ENCODE peak calls at places on chromosome 10, in four cellular contexts. One of them, this sample, is unnamed.
A peak's percentile ranks its signal among the peaks of the same experiment; 100 is the strongest.

GRCh38 chr10:12724782-12725579 is 276.5 kb downstream of the CCDC3 start:
- DNase-seq in left lung: no peak
- DNase-seq in brain microvascular endothelial cell: no peak
- DNase-seq in fibroblast of lung: no peak
- DNase-seq in this sample: no peak

GRCh38 chr10:71795248-71795647 is 21.9 kb upstream of the VSIR start:
- DNase-seq in left lung: no peak
- DNase-seq in brain microvascular endothelial cell: peak; percentile 24
- DNase-seq in fibroblast of lung: peak; percentile 18
- DNase-seq in this sample: peak; percentile 49

GRCh38 chr10:131288648-131289047 is 22.9 kb downstream of the TCERG1L start:
- DNase-seq in left lung: no peak
- DNase-seq in brain microvascular endothelial cell: no peak
- DNase-seq in fibroblast of lung: no peak
- DNase-seq in this sample: no peak

GRCh38 chr10:29256531-29256930 is 32.3 kb upstream of the LYZL1 start:
- DNase-seq in left lung: no peak
- DNase-seq in brain microvascular endothelial cell: no peak
- DNase-seq in fibroblast of lung: no peak
- DNase-seq in this sample: no peak

GRCh38 chr10:60414111-60414510 is 24.4 kb upstream of the ANK3 start:
- DNase-seq in left lung: no peak
- DNase-seq in brain microvascular endothelial cell: no peak
- DNase-seq in fibroblast of lung: peak; percentile 39
- DNase-seq in this sample: no peak

GRCh38 chr10:11154333-11154732 is 136.7 kb downstream of the CELF2 start:
- DNase-seq in left lung: no peak
- DNase-seq in brain microvascular endothelial cell: no peak
- DNase-seq in fibroblast of lung: no peak
- DNase-seq in this sample: no peak

GRCh38 chr10:114548662-114549061 is 109.4 kb downstream of the ABLIM1 start:
- DNase-seq in left lung: no peak
- DNase-seq in brain microvascular endothelial cell: peak; percentile 53
- DNase-seq in fibroblast of lung: peak; percentile 29
- DNase-seq in this sample: peak; percentile 57

GRCh38 chr10:110784198-110784597 is 87.5 kb upstream of the PDCD4 start:
- DNase-seq in left lung: no peak
- DNase-seq in brain microvascular endothelial cell: no peak
- DNase-seq in fibroblast of lung: no peak
- DNase-seq in this sample: no peak

GRCh38 chr10:64873088-64873487 is 1351.9 kb downstream of the REEP3 start:
- DNase-seq in left lung: no peak
- DNase-seq in brain microvascular endothelial cell: no peak
- DNase-seq in fibroblast of lung: no peak
- DNase-seq in this sample: no peak

GRCh38 chr10:13589316-13589715 is 2.6 kb downstream of the PRPF18 start:
- DNase-seq in left lung: no peak
- DNase-seq in brain microvascular endothelial cell: no peak
- DNase-seq in fibroblast of lung: no peak
- DNase-seq in this sample: peak; percentile 13

GRCh38 chr10:102620615-102621417 is 23.5 kb upstream of the TRIM8 start:
- DNase-seq in left lung: peak; percentile 31
- DNase-seq in brain microvascular endothelial cell: no peak
- DNase-seq in fibroblast of lung: peak; percentile 42
- DNase-seq in this sample: no peak

GRCh38 chr10:60399343-60399742 is 9.7 kb upstream of the ANK3 start:
- DNase-seq in left lung: no peak
- DNase-seq in brain microvascular endothelial cell: no peak
- DNase-seq in fibroblast of lung: no peak
- DNase-seq in this sample: peak; percentile 67

GRCh38 chr10:76547352-76547972 is 1090.1 kb downstream of the KCNMA1 start:
- DNase-seq in left lung: peak; percentile 71
- DNase-seq in brain microvascular endothelial cell: peak; percentile 76
- DNase-seq in fibroblast of lung: peak; percentile 69
- DNase-seq in this sample: peak; percentile 82

GRCh38 chr10:88932539-88933256 is 19.9 kb downstream of the ACTA2 start:
- DNase-seq in left lung: peak; percentile 43
- DNase-seq in brain microvascular endothelial cell: peak; percentile 76
- DNase-seq in fibroblast of lung: peak; percentile 79
- DNase-seq in this sample: peak; percentile 91

DNA sequence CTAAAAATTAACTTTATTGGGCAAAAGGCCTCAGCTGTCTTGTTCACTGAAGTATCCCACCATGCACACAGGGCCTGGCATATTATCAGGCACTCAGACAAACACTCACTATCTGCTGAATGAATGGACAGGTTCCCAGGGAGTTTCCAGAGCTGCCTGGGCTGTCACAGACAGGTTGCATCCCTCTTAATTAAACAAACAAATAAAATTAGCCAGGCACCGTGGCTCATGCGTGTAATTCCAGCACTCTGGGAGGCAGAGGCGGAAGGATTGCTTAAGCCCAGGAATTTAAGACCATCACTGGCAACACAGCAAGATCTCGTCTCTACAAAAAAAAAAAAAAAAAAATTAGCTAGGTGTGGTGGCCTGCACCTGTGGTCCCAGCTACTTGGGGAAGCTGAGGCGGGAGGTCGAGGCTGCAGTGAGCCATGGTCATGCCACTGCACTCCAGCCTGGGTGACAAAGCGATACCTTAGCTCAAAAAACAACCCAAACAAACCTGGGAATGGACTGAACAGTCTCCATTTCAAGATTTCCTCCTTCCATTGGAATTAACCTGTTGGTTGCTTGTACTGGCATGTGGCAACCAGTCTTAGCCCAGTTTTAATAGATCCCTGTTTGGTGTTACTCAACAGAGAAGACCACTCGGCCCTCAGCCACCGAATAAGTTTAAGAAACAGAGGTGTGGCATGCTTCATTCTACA is 1.3 kb upstream of the TSPAN14 start:
- DNase-seq in left lung: no peak
- DNase-seq in brain microvascular endothelial cell: no peak
- DNase-seq in fibroblast of lung: no peak
- DNase-seq in this sample: peak; percentile 82
- H3K4me3 ChIP-seq in left lung: no peak overlapping the region
- H3K4me3 ChIP-seq in brain microvascular endothelial cell: peak overlapping the region; percentile 53
- H3K4me3 ChIP-seq in fibroblast of lung: no peak overlapping the region
- H3K4me3 ChIP-seq in this sample: peak overlapping the region; percentile 47

DNA sequence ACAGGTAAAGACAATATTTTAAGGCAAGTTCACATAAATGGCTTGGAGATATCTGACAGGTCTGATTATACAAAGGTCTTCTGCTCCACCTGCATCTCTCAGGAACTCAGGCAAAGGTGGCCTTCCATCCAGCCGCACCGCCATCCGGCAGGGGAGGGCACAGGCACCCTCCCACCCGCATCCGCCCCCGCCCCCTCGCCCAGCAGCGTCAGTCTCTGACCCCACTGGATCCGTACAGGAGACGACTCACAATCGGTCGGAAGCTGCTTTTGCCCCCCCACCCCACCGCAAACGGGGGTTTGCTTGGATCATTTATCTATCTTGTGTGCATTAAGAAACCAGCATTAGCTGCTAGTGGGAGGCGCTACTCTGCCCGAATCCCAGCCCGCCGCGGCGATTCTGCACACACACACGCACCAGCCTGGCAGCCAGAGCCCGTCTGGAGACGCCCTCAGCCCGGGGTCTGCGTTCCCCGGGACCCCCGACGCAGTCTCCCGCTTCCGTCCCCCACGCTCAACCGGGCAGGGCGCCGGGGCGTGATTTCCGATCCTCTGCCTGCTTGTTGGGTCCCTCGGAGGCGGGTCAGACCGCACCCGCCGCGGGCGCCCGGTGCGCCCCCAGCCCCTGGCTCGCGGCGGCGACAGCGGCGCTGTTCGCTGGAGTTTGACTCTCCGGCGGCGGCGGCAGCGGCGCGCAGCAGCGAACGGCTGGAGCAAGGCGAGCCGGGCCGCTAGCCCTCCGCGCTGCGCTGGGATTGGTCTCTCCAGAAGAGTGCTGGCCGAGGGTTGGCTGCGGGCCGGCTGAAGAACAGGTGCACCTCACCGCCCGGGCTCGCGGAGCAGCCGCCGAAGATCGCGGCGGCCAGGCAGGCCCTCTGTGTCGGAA is 820 bp upstream of the NRG3 start:
- DNase-seq in left lung: peak; percentile 70
- DNase-seq in brain microvascular endothelial cell: peak; percentile 37
- DNase-seq in fibroblast of lung: peak; percentile 41
- DNase-seq in this sample: peak; percentile 44
- TF ChIP-seq CTCF in left lung: no peak
- TF ChIP-seq CTCF in brain microvascular endothelial cell: no peak
- TF ChIP-seq CTCF in fibroblast of lung: no peak
- TF ChIP-seq CTCF in this sample: no peak

GRCh38 chr10:33657913-33658312 is 323.4 kb upstream of the NRP1 start:
- DNase-seq in left lung: no peak
- DNase-seq in brain microvascular endothelial cell: no peak
- DNase-seq in fibroblast of lung: no peak
- DNase-seq in this sample: no peak
- H3K4me3 ChIP-seq in left lung: no peak overlapping the region
- H3K4me3 ChIP-seq in brain microvascular endothelial cell: no peak overlapping the region
- H3K4me3 ChIP-seq in fibroblast of lung: no peak overlapping the region
- H3K4me3 ChIP-seq in this sample: no peak overlapping the region

DNA sequence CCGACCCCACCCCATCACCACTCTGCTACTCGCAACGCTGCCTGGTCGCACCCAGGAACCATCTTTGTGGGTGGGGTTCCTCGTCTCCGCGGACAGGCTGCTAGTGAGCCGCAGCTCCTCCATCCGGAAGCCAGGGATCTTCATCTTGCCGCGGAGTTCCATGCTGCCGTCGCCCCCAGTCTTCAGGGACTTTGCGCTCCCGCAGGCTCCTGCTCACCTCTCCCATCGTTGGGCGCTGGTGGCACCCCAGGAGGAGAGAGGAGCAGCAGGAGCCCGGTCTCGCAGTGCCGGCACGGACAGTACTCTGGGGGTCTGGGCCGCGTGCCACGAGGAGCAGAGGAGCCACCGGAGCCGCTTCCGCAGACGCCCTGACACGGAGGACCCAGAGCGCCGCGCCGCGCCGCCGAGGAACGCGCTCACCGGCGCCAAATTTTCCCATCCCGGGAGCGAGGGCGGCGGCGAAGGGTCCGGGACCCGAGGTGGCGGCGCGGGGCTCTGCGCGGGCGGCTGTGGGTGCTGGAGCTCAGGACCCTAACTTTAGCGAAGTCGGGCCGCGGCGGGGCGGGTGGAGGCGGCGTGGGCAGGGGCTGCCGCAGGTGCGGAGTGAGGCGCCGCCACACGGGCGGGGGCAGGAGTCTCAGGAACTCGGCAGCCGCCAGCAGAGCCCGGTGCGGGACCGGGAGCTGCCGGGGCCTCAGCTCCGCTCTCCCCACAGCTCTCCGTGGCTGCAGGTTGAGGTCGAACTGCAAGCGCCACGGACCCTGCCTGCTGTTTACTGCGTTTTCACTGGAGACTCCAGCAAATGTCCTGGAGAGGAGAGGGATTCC is 750.2 kb upstream of the SORCS1 start:
- DNase-seq in left lung: no peak
- DNase-seq in brain microvascular endothelial cell: no peak
- DNase-seq in fibroblast of lung: peak; percentile 3
- DNase-seq in this sample: peak; percentile 10
- TF ChIP-seq CTCF in left lung: no peak
- TF ChIP-seq CTCF in brain microvascular endothelial cell: no peak
- TF ChIP-seq CTCF in fibroblast of lung: no peak
- TF ChIP-seq CTCF in this sample: no peak

DNA sequence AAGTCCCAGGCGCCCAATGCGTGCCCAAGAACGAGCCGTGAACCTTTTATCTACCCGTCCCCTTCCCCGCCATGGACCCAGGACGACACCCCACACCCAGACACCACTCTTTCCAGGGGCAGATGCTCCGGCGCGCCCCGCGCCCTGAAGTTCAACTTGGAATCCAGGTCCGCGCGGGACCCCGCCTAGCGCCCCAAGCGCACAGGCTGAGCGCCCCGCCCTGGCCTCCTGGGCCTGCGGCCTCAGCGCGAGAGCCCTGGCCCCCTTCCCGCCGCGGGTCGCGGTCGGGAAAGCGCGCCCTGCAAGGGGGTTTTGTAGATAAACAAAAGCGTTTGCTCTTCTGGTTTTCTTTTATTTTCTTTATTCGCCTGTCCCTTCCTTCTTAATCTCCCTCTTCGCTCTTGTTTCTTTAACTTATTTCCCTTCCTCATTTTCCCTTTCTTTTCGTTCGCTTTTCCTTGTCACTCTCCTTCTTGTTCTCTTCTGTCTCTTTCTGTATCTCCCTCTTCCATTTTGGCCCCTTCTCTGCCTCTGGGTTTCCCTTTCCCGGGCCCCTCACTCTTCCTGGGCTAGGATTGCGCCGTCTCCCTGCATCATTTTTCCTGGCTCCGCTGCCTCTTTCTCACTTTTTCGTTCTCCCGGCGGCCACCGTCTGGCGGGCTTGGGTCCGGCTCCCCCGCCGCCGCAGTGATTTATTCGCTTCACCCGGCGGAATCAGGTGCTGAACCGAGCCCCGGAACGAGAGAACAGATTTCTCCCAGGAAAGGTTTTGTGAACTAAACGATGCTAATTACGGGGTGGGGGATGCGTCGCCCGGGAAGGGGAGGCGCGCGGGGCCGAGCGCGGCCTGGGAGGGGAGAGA is 15.3 kb upstream of the PAX2 start:
- DNase-seq in left lung: no peak
- DNase-seq in brain microvascular endothelial cell: no peak
- DNase-seq in fibroblast of lung: no peak
- DNase-seq in this sample: no peak
- H3K4me3 ChIP-seq in left lung: no peak overlapping the region
- H3K4me3 ChIP-seq in brain microvascular endothelial cell: no peak overlapping the region
- H3K4me3 ChIP-seq in fibroblast of lung: no peak overlapping the region
- H3K4me3 ChIP-seq in this sample: no peak overlapping the region

GRCh38 chr10:96370575-96371157 is 11.9 kb upstream of the OPALIN start:
- DNase-seq in left lung: no peak
- DNase-seq in brain microvascular endothelial cell: peak; percentile 39
- DNase-seq in fibroblast of lung: peak; percentile 7
- DNase-seq in this sample: peak; percentile 45
- TF ChIP-seq CTCF in left lung: peak; percentile 80
- TF ChIP-seq CTCF in brain microvascular endothelial cell: peak; percentile 88
- TF ChIP-seq CTCF in fibroblast of lung: peak; percentile 62
- TF ChIP-seq CTCF in this sample: peak; percentile 75

GRCh38 chr10:14653271-14654161 is 121.2 kb downstream of the FAM107B start:
- DNase-seq in left lung: no peak
- DNase-seq in brain microvascular endothelial cell: peak; percentile 71
- DNase-seq in fibroblast of lung: peak; percentile 77
- DNase-seq in this sample: peak; percentile 91
- H3K4me3 ChIP-seq in left lung: no peak overlapping the region
- H3K4me3 ChIP-seq in brain microvascular endothelial cell: no peak overlapping the region
- H3K4me3 ChIP-seq in fibroblast of lung: no peak overlapping the region
- H3K4me3 ChIP-seq in this sample: no peak overlapping the region